ENCODE peak calls at places on chromosome 1, in eight cellular contexts. J is neural progenitor cell; I is right cardiac atrium; R is epithelial cell of esophagus; S is heart left ventricle; E is IMR-90; X is thoracic aorta; D is CD8-positive, alpha-beta T cell. M is an unnamed sample.

GRCh38 chr1:115052454-115053083 is 22.9 kb downstream of the TSHB start:
- DNase-seq in J (peak; percentile 80), I (no peak), R (peak; percentile 80), S (no peak), E (peak; percentile 33), X (no peak), D (peak; percentile 22), M (peak; percentile 84)

GRCh38 chr1:67094191-67094590 is 40.2 kb upstream of the SLC35D1 start:
- DNase-seq in J (no peak), I (no peak), R (peak; percentile 49), S (no peak), E (no peak), X (no peak), D (no peak), M (no peak)

GRCh38 chr1:98975113-98975512 is 29.5 kb downstream of the PLPPR5 start:
- DNase-seq in J (no peak), I (no peak), R (peak; percentile 7), S (no peak), E (no peak), X (no peak), D (no peak), M (no peak)

GRCh38 chr1:9746211-9746610 is 77.6 kb downstream of the CLSTN1 start:
- DNase-seq in J (no peak), I (no peak), R (peak; percentile 28), S (no peak), E (no peak), X (no peak), D (no peak), M (peak; percentile 9)

GRCh38 chr1:115012434-115012833 is 17.2 kb upstream of the TSHB start:
- DNase-seq in J (no peak), I (no peak), R (no peak), S (no peak), E (no peak), X (no peak), D (no peak), M (no peak)

GRCh38 chr1:111420377-111420776 is 7.2 kb downstream of the OVGP1 start:
- DNase-seq in J (no peak), I (no peak), R (peak; percentile 25), S (no peak), E (no peak), X (no peak), D (no peak), M (no peak)

GRCh38 chr1:97252076-97252475 is 530.5 kb downstream of the PTBP2 start:
- DNase-seq in J (no peak), I (peak; percentile 41), R (peak; percentile 88), S (no peak), E (peak; percentile 81), X (no peak), D (no peak), M (no peak)

GRCh38 chr1:26126321-26127084 is 14.9 kb downstream of the PDIK1L start:
- DNase-seq in J (no peak), I (no peak), R (peak; percentile 89), S (no peak), E (peak; percentile 26), X (no peak), D (peak; percentile 21), M (peak; percentile 74)

GRCh38 chr1:38133781-38134180 is 87.2 kb upstream of the POU3F1 start:
- DNase-seq in J (no peak), I (no peak), R (no peak), S (no peak), E (no peak), X (no peak), D (no peak), M (no peak)

GRCh38 chr1:89590341-89591080 is 42.4 kb upstream of the LRRC8C start:
- DNase-seq in J (no peak), I (no peak), R (peak; percentile 10), S (no peak), E (no peak), X (no peak), D (no peak), M (no peak)

GRCh38 chr1:30385246-30385940 is 338.0 kb downstream of the MATN1 start:
- DNase-seq in J (no peak), I (no peak), R (no peak), S (no peak), E (no peak), X (no peak), D (no peak), M (no peak)

GRCh38 chr1:212856755-212857154 is 1.3 kb upstream of the FLVCR1 start:
- DNase-seq in J (no peak), I (no peak), R (no peak), S (no peak), E (no peak), X (no peak), D (no peak), M (no peak)

GRCh38 chr1:212862111-212862690 is 4.1 kb downstream of the FLVCR1 start:
- DNase-seq in J (no peak), I (no peak), R (no peak), S (no peak), E (no peak), X (no peak), D (no peak), M (no peak)

GRCh38 chr1:212860713-212861581 is 2.9 kb downstream of the FLVCR1 start:
- DNase-seq in J (peak; percentile 39), I (no peak), R (no peak), S (no peak), E (peak; percentile 52), X (no peak), D (no peak), M (no peak)

GRCh38 chr1:212858461-212859265 is 588 bp downstream of the FLVCR1 start:
- DNase-seq in J (peak; percentile 32), I (peak; percentile 55), R (peak; percentile 41), S (peak; percentile 28), E (peak; percentile 31), X (no peak), D (no peak), M (peak; percentile 31)

DNA sequence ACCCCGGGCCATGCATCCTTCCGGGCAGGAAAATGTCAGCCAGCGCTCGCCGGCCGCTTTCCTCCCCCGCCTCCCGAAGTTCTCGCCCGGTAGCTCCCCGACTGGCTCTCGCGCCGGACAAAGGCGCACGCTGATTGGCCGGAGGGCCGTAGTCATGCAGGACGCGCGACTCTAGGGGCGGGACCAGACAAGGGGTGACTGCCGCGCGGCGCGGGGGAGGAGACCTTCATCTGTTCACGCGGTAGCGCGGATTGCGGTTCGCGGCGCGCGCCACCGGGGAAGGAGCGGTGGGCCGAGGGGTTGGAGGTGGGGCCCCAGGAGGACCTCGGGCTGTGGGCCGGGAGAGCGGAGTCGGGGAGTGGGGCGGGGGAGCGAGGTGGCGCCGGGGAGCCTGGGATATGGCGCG is at the start of gene FLVCR1:
- DNase-seq in J (peak; percentile 99), I (peak; percentile 99), R (peak; percentile 98), S (peak; percentile 97), E (peak; percentile 94), X (peak; percentile 93), D (peak; percentile 72), M (peak; percentile 99)
- H3K4me3 ChIP-seq in J (peak within 1 kb of the TSS; percentile 67), I (peak within 1 kb of the TSS; percentile 79), R (peak within 1 kb of the TSS; percentile 72), S (peak within 1 kb of the TSS; percentile 99), E (peak within 1 kb of the TSS; percentile 63), X (peak within 1 kb of the TSS; percentile 76), D (peak within 1 kb of the TSS; percentile 89), M (peak within 1 kb of the TSS; percentile 81)

DNA sequence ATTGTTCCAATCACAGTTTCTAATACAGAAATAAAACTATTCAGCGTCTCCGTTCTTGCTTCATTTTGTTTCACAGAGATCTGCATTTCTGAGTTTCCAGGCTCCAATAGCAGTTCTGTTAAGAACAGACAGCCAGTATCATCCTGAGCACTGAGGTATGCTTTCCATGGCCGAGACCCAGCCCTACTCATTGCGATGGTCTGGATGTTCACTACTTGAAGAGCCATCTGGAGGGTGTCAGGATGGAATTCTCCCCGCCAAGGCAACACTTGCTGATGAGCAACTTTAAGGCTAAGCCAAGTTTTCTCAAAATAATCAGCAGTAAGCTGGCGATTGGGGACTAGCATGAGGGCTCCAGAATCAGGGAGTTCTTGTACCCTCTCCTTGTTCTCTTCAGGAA is 7.7 kb upstream of the BCL2L15 start:
- DNase-seq in J (no peak), I (no peak), R (no peak), S (no peak), E (no peak), X (no peak), D (no peak), M (no peak)
- H3K4me3 ChIP-seq in J (no peak overlapping the region), I (no peak overlapping the region), R (no peak overlapping the region), S (no peak overlapping the region), E (no peak overlapping the region), X (no peak overlapping the region), D (no peak overlapping the region), M (no peak overlapping the region)

GRCh38 chr1:37042506-37042905 is 8.2 kb upstream of the GRIK3 start:
- DNase-seq in J (no peak), I (no peak), R (no peak), S (no peak), E (no peak), X (no peak), D (no peak), M (no peak)

GRCh38 chr1:37038703-37039093 is 4.4 kb upstream of the GRIK3 start:
- DNase-seq in J (no peak), I (no peak), R (no peak), S (no peak), E (no peak), X (no peak), D (no peak), M (no peak)

GRCh38 chr1:37040773-37041172 is 6.5 kb upstream of the GRIK3 start:
- DNase-seq in J (no peak), I (no peak), R (no peak), S (no peak), E (no peak), X (no peak), D (no peak), M (no peak)

GRCh38 chr1:37043101-37043500 is 8.8 kb upstream of the GRIK3 start:
- DNase-seq in J (no peak), I (no peak), R (no peak), S (no peak), E (no peak), X (no peak), D (no peak), M (no peak)

DNA sequence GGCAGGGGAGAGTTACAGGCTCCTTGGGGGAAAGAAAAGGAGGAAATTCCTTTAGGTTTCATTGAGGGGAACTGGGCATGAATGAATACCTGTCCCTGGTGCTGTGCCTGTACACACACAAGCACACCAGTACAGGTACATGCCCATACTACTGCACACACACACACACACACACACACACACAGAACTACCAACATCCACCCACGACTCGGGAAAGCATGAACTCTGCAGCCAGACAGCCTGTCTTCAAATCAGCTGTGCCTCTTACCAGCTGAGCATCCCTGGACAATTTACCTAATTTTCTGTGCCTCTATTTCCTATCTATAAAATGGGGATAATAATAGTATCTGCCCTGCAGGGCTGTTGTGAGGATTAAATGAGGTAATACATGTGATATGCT is 7.2 kb upstream of the GRIK3 start:
- DNase-seq in J (no peak), I (no peak), R (no peak), S (no peak), E (no peak), X (no peak), D (no peak), M (no peak)
- H3K4me3 ChIP-seq in J (no peak overlapping the region), I (no peak overlapping the region), R (no peak overlapping the region), S (no peak overlapping the region), E (no peak overlapping the region), X (no peak overlapping the region), D (no peak overlapping the region), M (no peak overlapping the region)

DNA sequence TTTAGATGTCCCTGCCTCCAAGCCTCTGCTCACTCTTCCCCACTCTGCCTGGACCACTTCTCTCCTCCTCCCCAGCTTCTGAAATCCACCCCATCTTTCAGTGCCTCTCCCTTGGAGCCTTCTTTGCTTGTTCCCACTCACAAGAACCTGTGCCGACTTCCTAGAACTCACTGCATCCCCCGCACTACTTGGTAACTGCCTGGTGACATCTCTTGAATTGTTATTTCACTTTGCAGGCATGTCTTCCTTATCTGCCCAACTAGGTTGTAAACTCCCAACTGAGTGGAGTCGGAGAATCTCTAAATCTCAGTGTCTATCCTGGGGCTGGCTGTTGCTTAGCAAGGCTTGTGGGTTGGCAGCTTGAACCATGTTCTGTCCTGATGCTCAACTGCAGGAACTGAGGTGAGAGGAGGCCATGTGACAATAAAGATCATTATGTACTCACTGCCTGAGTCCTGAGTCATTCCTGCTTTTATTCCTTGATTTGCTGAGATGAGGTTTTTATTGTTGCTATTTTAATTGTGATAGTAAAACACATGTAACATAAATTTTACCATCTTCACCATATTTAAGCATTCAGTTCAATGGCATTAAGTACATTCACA is 3.9 kb downstream of the KPRP start:
- DNase-seq in J (no peak), I (no peak), R (peak; percentile 54), S (no peak), E (no peak), X (no peak), D (no peak), M (no peak)
- H3K4me3 ChIP-seq in J (no peak overlapping the region), I (no peak overlapping the region), R (no peak overlapping the region), S (no peak overlapping the region), E (no peak overlapping the region), X (no peak overlapping the region), D (no peak overlapping the region), M (no peak overlapping the region)